ENCODE peak calls at places on chromosomes 6 and 20, in six cellular contexts. K is sigmoid colon, U is GM23338, D is transverse colon, V is HCT116, Z is stomach. R is an unnamed sample. For H3K4me1, the result is how much of the 10 kb centered on the place peaks cover.

GRCh38 chr6:70520575-70520974 is 46.2 kb upstream of the SDHAF4 start:
- DNase-seq in K (no peak), U (no peak), D (no peak), V (no peak), Z (no peak), R (no peak)

GRCh38 chr6:122681715-122682114 is 71.5 kb downstream of the PKIB start:
- DNase-seq in K (no peak), U (no peak), D (no peak), V (no peak), Z (no peak), R (no peak)

GRCh38 chr6:11921017-11921438 is 91.1 kb upstream of the HIVEP1 start:
- DNase-seq in K (peak), U (no peak), D (peak), V (peak), Z (peak), R (no peak)

GRCh38 chr6:145569140-145569539 is 166.2 kb downstream of the EPM2A start:
- DNase-seq in K (no peak), U (no peak), D (no peak), V (no peak), Z (no peak), R (no peak)

GRCh38 chr6:53793318-53793975 is 1.4 kb upstream of the LRRC1 start:
- DNase-seq in K (peak), U (peak), D (peak), V (peak), Z (peak), R (no peak)

GRCh38 chr20:61500791-61501321 is 248.8 kb downstream of the CDH4 start:
- DNase-seq in K (no peak), U (peak), D (no peak), V (no peak), Z (no peak), R (no peak)

GRCh38 chr6:431504-431903 is 40.0 kb downstream of the IRF4 start:
- DNase-seq in K (no peak), U (no peak), D (no peak), V (no peak), Z (no peak), R (no peak)

GRCh38 chr20:25230177-25230831 is 17.6 kb upstream of the PYGB start:
- DNase-seq in K (no peak), U (no peak), D (no peak), V (no peak), Z (no peak), R (peak)

GRCh38 chr6:166032366-166033171 is 135.1 kb downstream of the TBXT start:
- DNase-seq in K (peak), U (peak), D (peak), V (peak), Z (no peak), R (no peak)

GRCh38 chr20:41293269-41294037 is 24.1 kb downstream of the ZHX3 start:
- DNase-seq in K (no peak), U (no peak), D (no peak), V (no peak), Z (no peak), R (no peak)

GRCh38 chr6:34774967-34775366 is 16.9 kb upstream of the BLTP3A start:
- DNase-seq in K (no peak), U (no peak), D (no peak), V (no peak), Z (no peak), R (no peak)

GRCh38 chr6:79250559-79250958 is 16.1 kb upstream of the HMGN3 start:
- DNase-seq in K (no peak), U (no peak), D (no peak), V (no peak), Z (no peak), R (no peak)

GRCh38 chr6:106283476-106283875 is 42.1 kb downstream of the ATG5 start:
- DNase-seq in K (no peak), U (no peak), D (no peak), V (no peak), Z (no peak), R (no peak)

GRCh38 chr6:106290954-106291353 is 34.6 kb downstream of the ATG5 start:
- DNase-seq in K (no peak), U (no peak), D (no peak), V (no peak), Z (no peak), R (no peak)

GRCh38 chr6:106290032-106290431 is 35.5 kb downstream of the ATG5 start:
- DNase-seq in K (no peak), U (no peak), D (no peak), V (no peak), Z (no peak), R (no peak)

GRCh38 chr6:106286746-106287145 is 38.8 kb downstream of the ATG5 start:
- DNase-seq in K (no peak), U (no peak), D (no peak), V (no peak), Z (no peak), R (no peak)

GRCh38 chr6:106287215-106287614 is 38.3 kb downstream of the ATG5 start:
- DNase-seq in K (no peak), U (peak), D (no peak), V (no peak), Z (no peak), R (no peak)
- H3K4me1 ChIP-seq in K (under half), U (under half), D (under half), V (under half), Z (under half), R (under half)

GRCh38 chr6:44010411-44011349 is 116.6 kb downstream of the MRPL14 start:
- DNase-seq in K (peak), U (no peak), D (no peak), V (peak), Z (no peak), R (peak)
- TF ChIP-seq POLR2AphosphoS5 in K (no peak), U (no peak), D (no peak), V (peak), Z (no peak), R (no peak)

DNA sequence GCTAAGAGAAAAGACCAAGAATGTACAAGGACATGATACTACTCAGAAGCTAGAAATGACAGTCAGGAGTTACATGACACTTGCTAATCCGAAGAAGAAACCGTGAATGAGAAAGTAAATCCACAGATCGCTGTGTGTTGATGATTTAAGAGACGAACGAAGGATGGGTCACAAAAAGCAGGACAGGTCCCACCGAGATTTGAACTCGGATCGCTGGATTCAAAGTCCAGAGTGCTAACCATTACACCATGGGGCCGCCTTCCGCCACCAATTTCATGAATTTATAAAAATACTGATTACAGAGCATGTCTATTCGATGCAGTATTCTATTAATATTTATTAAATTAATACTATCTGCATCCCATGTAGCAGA is 54.0 kb upstream of the BTN3A2 start:
- DNase-seq in K (no peak), U (peak), D (no peak), V (no peak), Z (no peak), R (no peak)
- H3K4me3 ChIP-seq in K (no peak), U (peak), D (no peak), V (no peak), Z (no peak), R (no peak)

GRCh38 chr6:31053873-31054272 is 43.6 kb downstream of the MUC22 start:
- DNase-seq in K (no peak), U (no peak), D (no peak), V (no peak), Z (no peak), R (no peak)

GRCh38 chr6:31057426-31058003 is 47.2 kb downstream of the MUC22 start:
- DNase-seq in K (no peak), U (peak), D (no peak), V (no peak), Z (no peak), R (no peak)

GRCh38 chr6:31058128-31058894 is 48.0 kb downstream of the MUC22 start:
- DNase-seq in K (no peak), U (peak), D (no peak), V (peak), Z (no peak), R (no peak)

GRCh38 chr6:31060162-31060561 is 49.9 kb downstream of the MUC22 start:
- DNase-seq in K (no peak), U (no peak), D (no peak), V (no peak), Z (no peak), R (no peak)

GRCh38 chr6:31055401-31055800 is 45.1 kb downstream of the MUC22 start:
- DNase-seq in K (no peak), U (no peak), D (no peak), V (no peak), Z (no peak), R (no peak)
- H3K4me1 ChIP-seq in K (under half), U (under half), D (under half), V (under half), Z (under half), R (under half)

GRCh38 chr20:8388707-8389106 is 256.6 kb downstream of the PLCB1 start:
- DNase-seq in K (no peak), U (no peak), D (no peak), V (no peak), Z (no peak), R (no peak)
- TF ChIP-seq POLR2AphosphoS5 in K (no peak), U (no peak), D (no peak), V (no peak), Z (no peak), R (no peak)

GRCh38 chr6:108176281-108177089 is 10.7 kb downstream of the NR2E1 start:
- DNase-seq in K (no peak), U (peak), D (no peak), V (no peak), Z (no peak), R (no peak)

GRCh38 chr6:108175176-108175591 is 9.4 kb downstream of the NR2E1 start:
- DNase-seq in K (no peak), U (no peak), D (no peak), V (no peak), Z (no peak), R (no peak)

GRCh38 chr6:108174371-108175175 is 8.8 kb downstream of the NR2E1 start:
- DNase-seq in K (no peak), U (peak), D (no peak), V (no peak), Z (no peak), R (no peak)

GRCh38 chr6:108171918-108172516 is 6.2 kb downstream of the NR2E1 start:
- DNase-seq in K (no peak), U (no peak), D (no peak), V (no peak), Z (no peak), R (no peak)

DNA sequence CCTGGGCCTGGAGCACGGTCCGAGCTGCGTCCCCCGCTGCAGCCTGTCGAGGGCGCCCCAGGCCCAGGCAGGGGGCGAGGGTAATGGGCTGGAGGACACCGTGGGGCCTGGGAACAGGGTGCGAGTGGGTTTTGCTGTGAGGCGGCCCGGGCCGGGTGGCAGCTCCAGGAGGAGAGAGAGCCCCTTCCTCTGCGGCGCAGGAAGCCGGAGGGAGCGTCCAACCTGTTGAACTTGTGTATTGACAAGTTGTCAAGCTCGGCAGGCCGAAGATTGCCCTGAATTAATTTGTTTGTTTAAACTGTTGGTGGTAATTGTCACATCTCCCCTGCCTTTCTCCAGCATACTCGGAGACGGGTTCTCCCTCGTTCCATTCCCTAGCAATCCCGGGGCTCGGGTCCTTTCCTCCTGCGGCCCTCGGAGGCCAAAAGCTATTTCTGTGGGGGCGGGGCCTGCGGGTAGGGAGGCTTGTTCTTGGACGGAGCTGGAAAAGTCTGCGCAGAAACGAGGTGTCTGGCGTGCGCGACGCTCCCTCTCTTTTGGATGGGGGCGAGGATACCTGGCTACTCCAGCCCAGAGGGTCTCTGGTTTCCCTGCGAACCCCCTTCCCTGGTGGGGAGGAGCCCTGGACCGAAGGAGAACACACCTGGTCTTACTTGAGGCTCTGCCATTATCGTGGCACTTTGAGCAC is 9.9 kb downstream of the NR2E1 start:
- DNase-seq in K (no peak), U (peak), D (no peak), V (no peak), Z (no peak), R (peak)
- H3K4me3 ChIP-seq in K (no peak), U (peak), D (peak), V (no peak), Z (peak), R (peak)

DNA sequence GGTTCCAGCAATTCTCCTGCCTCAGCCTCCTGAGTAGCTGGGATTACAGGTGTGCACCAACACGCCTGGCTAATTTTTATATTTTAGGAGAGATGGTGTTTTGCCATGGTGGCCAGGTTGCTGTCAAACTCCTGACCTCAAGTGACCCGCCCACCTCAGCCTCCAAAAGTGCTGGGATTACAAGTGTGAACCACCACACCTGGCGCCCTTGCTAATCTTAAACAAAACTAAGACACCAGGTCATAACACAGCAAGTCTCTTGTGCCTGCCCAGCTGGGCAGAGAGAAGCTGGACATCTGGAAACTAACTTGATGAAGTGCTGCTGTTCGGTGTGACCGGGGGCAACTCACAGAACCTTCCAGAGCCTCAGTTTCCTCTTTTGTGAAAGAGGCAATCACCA is 68.0 kb downstream of the PPP1R3G start:
- DNase-seq in K (no peak), U (no peak), D (no peak), V (no peak), Z (no peak), R (no peak)
- H3K4me1 ChIP-seq in K (under half), U (under half), D (under half), V (under half), Z (under half), R (under half)

DNA sequence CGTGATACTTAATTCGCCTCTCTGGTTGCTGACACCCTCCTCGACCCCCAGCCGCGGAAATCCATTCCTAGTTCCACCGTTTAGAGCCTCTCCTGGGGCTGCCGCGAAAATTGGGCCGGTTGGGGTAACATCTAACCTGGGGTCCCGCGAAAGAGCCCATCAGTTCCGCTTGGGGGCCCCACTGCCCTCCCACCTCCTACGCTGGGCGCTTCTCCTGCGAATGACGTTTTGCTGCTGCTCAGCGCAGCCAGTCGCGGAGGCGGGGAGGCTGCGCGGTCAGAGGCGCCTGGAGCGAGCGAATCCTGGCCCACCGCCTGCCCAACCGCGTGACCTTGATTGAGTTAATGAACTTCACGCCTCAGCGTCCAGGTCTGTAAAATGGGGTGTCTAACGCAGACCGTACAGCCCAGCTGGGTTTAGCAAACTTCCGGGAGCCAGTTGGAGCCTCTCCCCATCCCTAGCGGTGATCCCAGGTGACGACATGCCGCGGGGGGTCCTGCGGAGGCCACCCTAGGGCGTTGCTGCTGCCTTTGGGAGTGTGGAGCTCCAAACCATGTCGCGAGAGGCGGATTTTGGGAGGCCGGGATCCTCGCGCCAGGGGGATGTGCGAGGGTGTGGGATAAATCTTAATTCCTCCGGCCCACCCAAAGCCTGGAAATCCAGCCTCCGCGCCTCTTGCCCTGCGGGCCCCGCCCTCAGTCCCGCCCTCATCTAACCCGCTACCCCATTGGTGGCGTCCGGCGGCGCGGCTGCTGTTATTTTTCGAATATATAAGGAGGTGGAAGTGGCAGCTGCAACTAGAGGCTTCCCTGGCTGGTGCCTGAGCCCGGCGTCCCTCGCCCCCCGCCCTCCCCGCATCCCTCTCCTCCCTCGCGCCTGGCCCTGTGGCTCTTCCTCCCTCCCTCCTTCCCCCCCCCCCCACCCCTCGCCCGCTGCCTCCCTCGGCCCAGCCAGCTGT is at the start of gene CDC25B:
- DNase-seq in K (peak), U (peak), D (peak), V (peak), Z (peak), R (peak)
- TF ChIP-seq POLR2AphosphoS5 in K (peak), U (peak), D (peak), V (peak), Z (peak), R (peak)

GRCh38 chr6:46104209-46104608 is 25.6 kb upstream of the ENPP4 start:
- DNase-seq in K (no peak), U (no peak), D (no peak), V (no peak), Z (no peak), R (no peak)
- H3K4me3 ChIP-seq in K (no peak), U (no peak), D (no peak), V (no peak), Z (no peak), R (no peak)